ENCODE peak calls at places on chromosomes 7 and 10, in eight cellular contexts. J, U, F, A, D, R, H and T are unnamed samples.
A peak's percentile ranks its signal among the peaks of the same experiment; 100 is the strongest.

GRCh38 chr10:72424561-72424960 is 69.8 kb upstream of the DNAJB12 start:
- DNase-seq in J (no peak), H (no peak), F (no peak), R (no peak), U (no peak), D (no peak), A (no peak), T (no peak)

GRCh38 chr10:120897343-120897742 is 46.2 kb downstream of the WDR11 start:
- DNase-seq in R (no peak), J (no peak), F (no peak), H (no peak), D (no peak), U (no peak), A (no peak), T (peak; percentile 26)

GRCh38 chr7:23863209-23863798 is 153.3 kb downstream of the STK31 start:
- DNase-seq in A (no peak), J (no peak), F (peak; percentile 15), D (no peak), H (peak; percentile 60), R (peak; percentile 62), U (no peak), T (peak; percentile 48)

GRCh38 chr7:111741811-111742240 is 179.5 kb upstream of the IMMP2L start:
- DNase-seq in H (peak; percentile 81), R (peak; percentile 55), A (peak; percentile 40), J (peak; percentile 7), U (peak; percentile 42), F (peak; percentile 63), D (no peak), T (peak; percentile 70)

GRCh38 chr7:140646931-140647647 is 6.5 kb upstream of the DENND2A start:
- DNase-seq in F (peak; percentile 77), R (peak; percentile 33), A (no peak), H (peak; percentile 82), U (peak; percentile 26), D (no peak), J (peak; percentile 32), T (peak; percentile 42)

GRCh38 chr10:71933651-71934050 is 30.5 kb upstream of the CHST3 start:
- DNase-seq in F (no peak), A (peak; percentile 73), H (no peak), J (no peak), U (peak; percentile 74), R (no peak), D (no peak), T (no peak)

GRCh38 chr10:10804998-10805737 is 212.5 kb upstream of the CELF2 start:
- DNase-seq in A (no peak), J (no peak), H (no peak), U (no peak), R (peak; percentile 79), F (no peak), D (no peak), T (no peak)

GRCh38 chr10:72089618-72090017 is 1.3 kb upstream of the SPOCK2 start:
- DNase-seq in R (no peak), J (peak; percentile 2), U (no peak), D (no peak), F (no peak), H (no peak), A (no peak), T (no peak)

GRCh38 chr7:38855867-38856266 is 53.1 kb downstream of the VPS41 start:
- DNase-seq in H (no peak), U (no peak), D (no peak), J (no peak), A (no peak), R (no peak), F (no peak), T (peak; percentile 30)

GRCh38 chr7:82542665-82543064 is 99.1 kb upstream of the CACNA2D1 start:
- DNase-seq in U (no peak), F (no peak), H (no peak), D (no peak), J (no peak), A (no peak), R (no peak), T (no peak)

GRCh38 chr10:133203652-133204195 is 26.3 kb upstream of the UTF1 start:
- DNase-seq in F (no peak), D (no peak), H (no peak), U (no peak), A (no peak), J (no peak), R (no peak), T (no peak)

GRCh38 chr10:48885376-48885775 is 54.3 kb downstream of the LRRC18 start:
- DNase-seq in R (peak; percentile 18), D (no peak), A (no peak), J (no peak), U (no peak), H (peak; percentile 43), F (peak; percentile 30), T (peak; percentile 23)

GRCh38 chr7:157816086-157816485 is 479.3 kb downstream of the DNAJB6 start:
- DNase-seq in H (no peak), A (no peak), R (no peak), D (peak; percentile 29), F (no peak), U (no peak), J (no peak), T (no peak)